ENCODE peak calls at places on chromosomes 6 and 20, in four cellular contexts. I is WTC11, G is SK-N-SH, N is GM12878. B is an unnamed sample.

GRCh38 chr6:37399131-37399530 is 33.9 kb upstream of the CMTR1 start:
- DNase-seq in I (no peak), G (no peak), N (no peak), B (peak; percentile 5)

GRCh38 chr6:40371621-40372020 is 215.5 kb downstream of the LRFN2 start:
- DNase-seq in I (no peak), G (no peak), N (no peak), B (no peak)

GRCh38 chr20:41862476-41862875 is 244.3 kb upstream of the CHD6 start:
- DNase-seq in I (no peak), G (no peak), N (no peak), B (no peak)

GRCh38 chr20:18005990-18006364 is 37.2 kb downstream of the MGME1 start:
- DNase-seq in I (no peak), G (no peak), N (no peak), B (no peak)

GRCh38 chr20:18504479-18505060 is 3.2 kb upstream of the SEC23B start:
- DNase-seq in I (peak; percentile 12), G (no peak), N (no peak), B (no peak)

GRCh38 chr20:57469418-57470211 is 55.3 kb downstream of the CTCFL start:
- DNase-seq in I (no peak), G (peak; percentile 65), N (no peak), B (no peak)

GRCh38 chr20:16810216-16810615 is 62.1 kb downstream of the OTOR start:
- DNase-seq in I (no peak), G (no peak), N (no peak), B (no peak)

GRCh38 chr6:126107475-126108121 is 121.3 kb downstream of the TRMT11 start:
- DNase-seq in I (no peak), G (no peak), N (no peak), B (no peak)

GRCh38 chr6:128111096-128111495 is 210.2 kb upstream of the THEMIS start:
- DNase-seq in I (no peak), G (no peak), N (no peak), B (no peak)

GRCh38 chr6:157867155-157867559 is 44.1 kb downstream of the SNX9 start:
- DNase-seq in I (no peak), G (no peak), N (no peak), B (peak; percentile 67)

GRCh38 chr6:38728203-38728602 is 13.1 kb downstream of the DNAH8 start:
- DNase-seq in I (no peak), G (no peak), N (no peak), B (no peak)

GRCh38 chr6:45807610-45808009 is 208.1 kb downstream of the CLIC5 start:
- DNase-seq in I (no peak), G (no peak), N (no peak), B (no peak)

GRCh38 chr6:111921108-111921507 is 47.9 kb upstream of the FYN start:
- DNase-seq in I (peak; percentile 36), G (no peak), N (no peak), B (no peak)

GRCh38 chr20:19602660-19603389 is 155.2 kb upstream of the RIN2 start:
- DNase-seq in I (no peak), G (no peak), N (no peak), B (no peak)

GRCh38 chr6:38801305-38801704 is 86.2 kb downstream of the DNAH8 start:
- DNase-seq in I (no peak), G (peak; percentile 64), N (no peak), B (no peak)

GRCh38 chr6:25866011-25866410 is 8.0 kb downstream of the SLC17A3 start:
- DNase-seq in I (no peak), G (no peak), N (no peak), B (no peak)

GRCh38 chr20:31740208-31740607 is 1.1 kb downstream of the TPX2 start:
- DNase-seq in I (no peak), G (peak; percentile 23), N (no peak), B (peak; percentile 35)

GRCh38 chr20:48772183-48772976 is 55.4 kb downstream of the PREX1 start:
- DNase-seq in I (no peak), G (no peak), N (no peak), B (no peak)

GRCh38 chr6:14598017-14598864 is 480.7 kb downstream of the CD83 start:
- DNase-seq in I (no peak), G (no peak), N (no peak), B (no peak)

GRCh38 chr20:23244916-23245552 is 105.6 kb upstream of the NXT1 start:
- DNase-seq in I (no peak), G (no peak), N (no peak), B (no peak)

GRCh38 chr6:29887330-29887818 is 55.0 kb upstream of the HLA-A start:
- DNase-seq in I (peak; percentile 52), G (no peak), N (no peak), B (no peak)

GRCh38 chr6:169807219-169807618 is 55.8 kb downstream of the ERMARD start:
- DNase-seq in I (no peak), G (no peak), N (no peak), B (no peak)

GRCh38 chr20:23340524-23340923 is 10.1 kb upstream of the NXT1 start:
- DNase-seq in I (peak; percentile 74), G (peak; percentile 67), N (no peak), B (peak; percentile 61)

GRCh38 chr20:63942250-63943006 is 13.8 kb downstream of the UCKL1 start:
- DNase-seq in I (peak; percentile 87), G (no peak), N (no peak), B (peak; percentile 77)

DNA sequence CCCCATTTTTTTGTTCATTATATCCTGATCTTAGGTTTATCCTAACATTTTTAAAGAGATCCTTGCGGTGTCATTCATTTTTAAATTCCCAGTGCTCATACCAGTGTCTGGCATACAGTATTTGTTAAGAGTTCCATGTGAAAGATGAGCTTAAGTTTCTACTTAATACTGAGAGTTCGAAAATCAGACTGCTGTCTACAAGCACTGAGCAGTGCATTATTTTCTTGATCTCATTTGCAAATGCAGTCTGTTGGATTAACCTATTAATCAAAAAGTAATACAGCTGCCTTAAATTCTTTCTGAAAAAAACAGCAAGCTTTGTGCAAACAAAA is 663 bp downstream of the COQ3 start:
- DNase-seq in I (no peak), G (no peak), N (no peak), B (no peak)
- TF ChIP-seq USF1 in I (no peak), G (no peak), N (no peak), B (no peak)

GRCh38 chr6:43456737-43457126 is 1.4 kb upstream of the DLK2 start:
- DNase-seq in I (no peak), G (no peak), N (no peak), B (no peak)

GRCh38 chr6:43452896-43453295 is 2.5 kb downstream of the DLK2 start:
- DNase-seq in I (no peak), G (no peak), N (no peak), B (no peak)

GRCh38 chr6:43454290-43455033 is 886 bp downstream of the DLK2 start:
- DNase-seq in I (peak; percentile 94), G (peak; percentile 94), N (no peak), B (peak; percentile 90)

GRCh38 chr6:43453831-43454230 is 1.5 kb downstream of the DLK2 start:
- DNase-seq in I (no peak), G (no peak), N (no peak), B (no peak)

DNA sequence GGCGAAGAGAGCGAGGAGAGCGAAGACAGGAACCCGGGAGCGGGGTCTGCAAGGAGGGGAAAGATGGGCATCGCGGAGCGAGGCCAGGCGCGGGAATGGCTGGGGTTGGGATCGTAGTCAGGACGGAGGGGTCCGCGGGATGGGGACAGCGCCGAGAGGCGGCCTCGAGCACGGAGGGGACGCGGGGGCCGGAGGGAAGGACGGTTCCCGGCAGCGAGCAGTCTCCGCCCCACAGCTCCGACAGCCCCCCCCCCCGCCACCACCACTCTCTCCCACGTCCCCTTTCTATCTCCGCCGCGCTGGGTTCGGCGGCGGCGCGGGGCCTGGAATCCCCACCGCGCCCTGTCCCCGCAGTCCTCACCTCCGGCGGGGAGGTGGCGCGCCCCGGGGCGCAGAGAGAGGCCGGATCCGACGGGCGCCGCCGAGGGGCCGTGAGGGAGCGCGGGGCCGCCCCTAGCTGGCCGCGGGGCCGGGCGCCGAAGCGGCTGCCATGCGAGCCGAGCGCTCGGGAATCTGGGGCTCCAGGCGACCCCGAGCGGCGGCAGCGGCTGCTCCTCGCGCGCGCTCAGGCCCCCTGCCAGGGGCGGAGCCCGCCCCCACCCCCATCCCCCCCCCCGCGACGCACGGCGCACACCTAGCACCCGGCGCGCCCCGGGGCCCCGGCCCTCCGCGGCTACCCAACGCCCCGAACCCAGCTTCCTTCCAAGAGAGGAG is at the start of gene DLK2:
- DNase-seq in I (peak; percentile 55), G (peak; percentile 86), N (no peak), B (peak; percentile 73)
- TF ChIP-seq USF1 in I (no peak), G (no peak), N (no peak), B (no peak)

GRCh38 chr6:163860194-163861081 is 445.9 kb downstream of the QKI start:
- DNase-seq in I (no peak), G (peak; percentile 81), N (no peak), B (peak; percentile 92)
- TF ChIP-seq USF1 in I (no peak), G (no peak), N (no peak), B (no peak)

DNA sequence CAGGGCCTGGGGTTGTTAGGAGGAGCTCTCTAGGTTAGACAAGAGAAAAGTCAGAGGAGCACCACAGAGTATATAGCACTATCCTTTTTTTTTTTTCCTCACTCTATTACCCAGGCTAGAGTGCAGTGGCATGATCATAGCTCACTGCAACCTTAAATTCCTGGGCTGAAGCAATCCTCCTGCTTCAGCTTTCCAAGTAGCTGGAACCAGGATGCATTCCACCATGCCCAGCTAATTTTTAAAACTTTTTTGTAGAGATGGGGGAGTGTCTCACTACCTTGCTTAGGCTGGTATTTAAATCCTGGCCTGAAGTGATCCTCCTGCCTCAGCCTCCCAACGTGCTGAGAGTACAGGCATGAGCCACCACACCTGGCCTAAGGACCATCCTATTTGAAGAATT is 19.3 kb upstream of the AKIRIN2 start:
- DNase-seq in I (no peak), G (no peak), N (no peak), B (no peak)
- TF ChIP-seq USF1 in I (no peak), G (no peak), N (no peak), B (no peak)